ENCODE peak calls at places on chromosome 10, in four cellular contexts. K is HCT116, L is GM12878, T is fibroblast of lung. Q is an unnamed sample.
A peak's percentile ranks its signal among the peaks of the same experiment; 100 is the strongest.

GRCh38 chr10:18793951-18794350 is 134.7 kb downstream of the ARL5B start:
- DNase-seq in K (peak; percentile 6), L (no peak), T (peak; percentile 72), Q (no peak)

GRCh38 chr10:113454341-113455061 is 98.4 kb upstream of the HABP2 start:
- DNase-seq in K (peak; percentile 31), L (no peak), T (peak; percentile 34), Q (no peak)

GRCh38 chr10:53025172-53025651 is 252.6 kb upstream of the MBL2 start:
- DNase-seq in K (no peak), L (no peak), T (peak; percentile 53), Q (no peak)

GRCh38 chr10:287814-288213 is 152.6 kb downstream of the ZMYND11 start:
- DNase-seq in K (peak; percentile 53), L (no peak), T (no peak), Q (no peak)

GRCh38 chr10:59289809-59290208 is 72.5 kb downstream of the FAM13C start:
- DNase-seq in K (no peak), L (no peak), T (no peak), Q (no peak)

GRCh38 chr10:124064676-124065075 is 28.7 kb downstream of the CHST15 start:
- DNase-seq in K (no peak), L (no peak), T (no peak), Q (no peak)

GRCh38 chr10:12605580-12606405 is 256.4 kb downstream of the CAMK1D start:
- DNase-seq in K (no peak), L (no peak), T (peak; percentile 65), Q (no peak)

GRCh38 chr10:112185959-112186358 is 2.4 kb upstream of the GPAM start:
- DNase-seq in K (no peak), L (no peak), T (no peak), Q (no peak)

GRCh38 chr10:36555036-36555435 is 570.4 kb upstream of the ANKRD30A start:
- DNase-seq in K (no peak), L (no peak), T (no peak), Q (no peak)

GRCh38 chr10:6165221-6165725 is 37.5 kb upstream of the PFKFB3 start:
- DNase-seq in K (no peak), L (no peak), T (no peak), Q (no peak)

GRCh38 chr10:69375307-69376151 is 41.2 kb downstream of the TACR2 start:
- DNase-seq in K (no peak), L (no peak), T (peak; percentile 52), Q (no peak)

GRCh38 chr10:86678999-86679792 is 10.9 kb downstream of the LDB3 start:
- DNase-seq in K (no peak), L (peak; percentile 7), T (no peak), Q (no peak)

GRCh38 chr10:95476482-95477174 is 84.5 kb downstream of the SORBS1 start:
- DNase-seq in K (no peak), L (no peak), T (no peak), Q (no peak)

GRCh38 chr10:80132299-80133139 is at the start of gene PLAC9:
- DNase-seq in K (no peak), L (no peak), T (peak; percentile 44), Q (no peak)

GRCh38 chr10:130551676-130552075 is 415.5 kb downstream of the GLRX3 start:
- DNase-seq in K (no peak), L (no peak), T (no peak), Q (no peak)

GRCh38 chr10:62384057-62384446 is 9.9 kb downstream of the ZNF365 start:
- DNase-seq in K (peak; percentile 85), L (peak; percentile 5), T (peak; percentile 62), Q (peak; percentile 93)

GRCh38 chr10:110357252-110357780 is 52.6 kb upstream of the SMNDC1 start:
- DNase-seq in K (peak; percentile 34), L (peak; percentile 62), T (peak; percentile 97), Q (no peak)

GRCh38 chr10:114179148-114179547 is at the start of gene TDRD1:
- DNase-seq in K (no peak), L (no peak), T (no peak), Q (no peak)

GRCh38 chr10:95360122-95360715 is 69.4 kb upstream of the PDLIM1 start:
- DNase-seq in K (no peak), L (no peak), T (peak; percentile 39), Q (no peak)

GRCh38 chr10:108303149-108303548 is 1138.6 kb upstream of the SORCS1 start:
- DNase-seq in K (no peak), L (peak; percentile 4), T (no peak), Q (no peak)

GRCh38 chr10:84820121-84820520 is 491.7 kb downstream of the CCSER2 start:
- DNase-seq in K (peak; percentile 10), L (no peak), T (no peak), Q (no peak)

GRCh38 chr10:92239600-92240288 is 51.1 kb downstream of the CPEB3 start:
- DNase-seq in K (no peak), L (no peak), T (peak; percentile 22), Q (no peak)

GRCh38 chr10:34143466-34143865 is 671.6 kb downstream of the PARD3 start:
- DNase-seq in K (no peak), L (no peak), T (no peak), Q (no peak)

GRCh38 chr10:133475821-133476640 is 22.3 kb downstream of the SCART1 start:
- DNase-seq in K (no peak), L (no peak), T (no peak), Q (no peak)

GRCh38 chr10:46287846-46288480 is 1.2 kb downstream of the ANTXRL start:
- DNase-seq in K (no peak), L (no peak), T (no peak), Q (no peak)

GRCh38 chr10:63114031-63114814 is 18.9 kb upstream of the NRBF2 start:
- DNase-seq in K (no peak), L (no peak), T (peak; percentile 97), Q (no peak)

GRCh38 chr10:74177140-74177677 is 26.2 kb downstream of the ADK start:
- DNase-seq in K (no peak), L (no peak), T (peak; percentile 12), Q (no peak)

GRCh38 chr10:73908853-73909611 is 1.9 kb upstream of the PLAU start:
- DNase-seq in K (no peak), L (peak; percentile 63), T (peak; percentile 97), Q (peak; percentile 92)

GRCh38 chr10:97721871-97722780 is 8.6 kb downstream of the MARVELD1 start:
- DNase-seq in K (no peak), L (no peak), T (no peak), Q (no peak)

GRCh38 chr10:13987472-13987871 is 343.3 kb downstream of the FRMD4A start:
- DNase-seq in K (no peak), L (peak; percentile 50), T (peak; percentile 58), Q (no peak)

GRCh38 chr10:118955531-118956252 is 73.8 kb upstream of the NANOS1 start:
- DNase-seq in K (no peak), L (no peak), T (no peak), Q (no peak)

GRCh38 chr10:33132626-33133025 is 174.6 kb upstream of the ITGB1 start:
- DNase-seq in K (no peak), L (no peak), T (no peak), Q (no peak)
- TF ChIP-seq CTCF in K (peak; percentile 58), L (no peak), T (no peak), Q (peak; percentile 48)

GRCh38 chr10:71270301-71270777 is 48.7 kb upstream of the SLC29A3 start:
- DNase-seq in K (peak; percentile 68), L (no peak), T (peak; percentile 91), Q (no peak)

GRCh38 chr10:71269301-71270288 is 49.5 kb upstream of the SLC29A3 start:
- DNase-seq in K (no peak), L (no peak), T (peak; percentile 44), Q (no peak)

GRCh38 chr10:71272122-71272771 is 46.8 kb upstream of the SLC29A3 start:
- DNase-seq in K (no peak), L (no peak), T (peak; percentile 59), Q (no peak)

GRCh38 chr10:71271626-71272025 is 47.4 kb upstream of the SLC29A3 start:
- DNase-seq in K (no peak), L (no peak), T (no peak), Q (no peak)

GRCh38 chr10:71270821-71271220 is 48.2 kb upstream of the SLC29A3 start:
- DNase-seq in K (no peak), L (no peak), T (no peak), Q (no peak)
- H3K4me2 ChIP-seq in K (peak overlapping the region; percentile 20), L (no peak overlapping the region), T (no peak overlapping the region), Q (no peak overlapping the region)

DNA sequence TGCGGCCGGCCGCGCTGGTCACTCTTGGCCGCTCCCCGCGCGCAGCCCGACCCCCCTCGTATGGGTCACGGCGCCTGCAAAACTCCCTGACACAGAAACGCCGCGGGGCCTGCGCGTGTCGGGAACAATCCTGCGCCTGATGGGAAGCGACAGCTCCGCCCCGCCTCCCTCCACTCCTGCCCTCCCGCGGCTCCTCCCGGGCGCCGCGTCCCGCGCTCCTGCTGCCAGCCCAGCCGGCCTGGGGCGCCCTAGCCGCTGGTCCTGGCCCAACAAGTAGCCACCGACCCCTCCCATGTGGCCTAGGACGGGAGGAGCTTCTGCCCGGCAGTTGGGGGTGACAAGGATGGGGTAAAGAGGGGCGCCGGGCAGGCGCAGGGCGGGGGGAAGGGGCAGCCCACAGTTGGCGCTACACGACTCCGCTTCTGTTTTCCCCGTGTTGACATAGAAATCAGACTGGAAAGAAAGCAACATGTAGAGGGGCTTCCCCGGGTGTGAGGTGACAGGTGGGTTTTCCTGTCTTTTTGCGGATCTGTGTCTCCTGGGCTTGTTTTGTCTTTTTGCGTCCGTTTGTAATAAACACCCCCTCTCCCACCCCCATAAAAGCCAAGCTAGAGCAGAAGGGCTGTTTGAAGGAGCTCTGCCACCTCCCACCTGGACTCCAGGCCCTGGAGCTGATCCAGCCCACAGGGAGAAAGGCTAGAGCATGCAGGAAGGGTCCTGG is 35.1 kb upstream of the PAX2 start:
- DNase-seq in K (no peak), L (no peak), T (no peak), Q (no peak)
- TF ChIP-seq EZH2 in K (no peak), L (no peak), T (no peak), Q (peak; percentile 74)

DNA sequence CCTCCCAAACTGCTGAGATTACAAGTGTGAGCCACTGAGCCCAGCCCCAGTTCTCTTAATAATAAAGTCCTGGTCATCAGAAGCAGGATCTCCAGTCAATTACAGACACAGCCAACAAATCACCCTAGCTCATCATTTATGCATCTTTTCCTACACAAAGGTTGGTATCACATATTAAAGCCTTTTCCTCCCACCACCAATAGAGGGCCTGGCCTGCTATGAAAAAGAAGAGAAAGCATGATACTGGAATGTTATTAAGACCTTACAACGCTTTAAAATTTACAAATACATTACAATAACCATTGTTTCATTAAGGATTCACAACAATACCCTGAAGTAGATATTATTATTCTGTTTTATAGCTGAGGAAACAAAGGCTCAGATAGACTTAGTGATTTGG is 25.9 kb downstream of the VAX1 start:
- DNase-seq in K (peak; percentile 15), L (no peak), T (no peak), Q (no peak)
- TF ChIP-seq CTCF in K (peak; percentile 80), L (no peak), T (no peak), Q (peak; percentile 49)

DNA sequence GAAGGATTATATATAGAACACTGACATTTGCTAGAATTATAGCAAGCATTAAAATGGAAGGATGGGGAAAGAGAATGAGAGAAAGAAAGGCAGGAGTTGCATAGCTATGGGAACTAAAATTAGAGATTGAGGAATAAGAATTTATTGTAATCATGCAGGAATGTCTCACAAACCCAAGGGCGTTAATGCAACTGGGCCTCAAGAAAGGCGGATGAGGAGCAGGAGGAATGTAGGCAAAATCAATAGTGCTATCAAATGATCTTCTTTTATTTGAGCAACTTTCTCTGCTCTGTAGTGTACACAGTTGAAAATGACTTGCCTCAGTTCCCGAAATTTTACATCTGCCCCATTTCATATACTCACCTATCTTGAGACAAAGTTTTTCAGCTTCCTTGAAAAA is 1131.8 kb upstream of the GHITM start:
- DNase-seq in K (no peak), L (no peak), T (no peak), Q (no peak)
- H3K4me2 ChIP-seq in K (no peak overlapping the region), L (no peak overlapping the region), T (no peak overlapping the region), Q (no peak overlapping the region)